ENCODE peak calls at places on chromosome 3, in four cellular contexts. C is Caco-2, V is RWPE2, W is H7. D is an unnamed sample. For H3K36me3, the result is how much of the 10 kb centered on the place peaks cover.

GRCh38 chr3:187105700-187106099 is 33.6 kb downstream of the RPL39L start:
- DNase-seq in C (no peak), V (no peak), W (no peak), D (no peak)

GRCh38 chr3:49183873-49184272 is 12.5 kb downstream of the KLHDC8B start:
- DNase-seq in C (no peak), V (no peak), W (no peak), D (no peak)

GRCh38 chr3:41007399-41007798 is 191.9 kb upstream of the CTNNB1 start:
- DNase-seq in C (no peak), V (no peak), W (no peak), D (no peak)

GRCh38 chr3:47605646-47606045 is 27.0 kb upstream of the CSPG5 start:
- DNase-seq in C (no peak), V (no peak), W (no peak), D (no peak)

GRCh38 chr3:71681224-71681668 is 44.0 kb downstream of the EIF4E3 start:
- DNase-seq in C (no peak), V (no peak), W (peak), D (no peak)

GRCh38 chr3:119898478-119899177 is 116.7 kb downstream of the NR1I2 start:
- DNase-seq in C (no peak), V (no peak), W (no peak), D (no peak)

GRCh38 chr3:67700596-67700995 is 46.2 kb upstream of the SUCLG2 start:
- DNase-seq in C (no peak), V (no peak), W (no peak), D (no peak)

GRCh38 chr3:129918461-129918860 is 24.9 kb upstream of the TMCC1 start:
- DNase-seq in C (no peak), V (no peak), W (no peak), D (no peak)

GRCh38 chr3:46845860-46846623 is 17.2 kb downstream of the MYL3 start:
- DNase-seq in C (no peak), V (no peak), W (peak), D (peak)

GRCh38 chr3:12175844-12176453 is 17.2 kb upstream of the TIMP4 start:
- DNase-seq in C (peak), V (no peak), W (peak), D (peak)

GRCh38 chr3:17412950-17413530 is 329.4 kb downstream of the TBC1D5 start:
- DNase-seq in C (no peak), V (no peak), W (peak), D (no peak)

GRCh38 chr3:7144696-7145308 is 283.9 kb downstream of the GRM7 start:
- DNase-seq in C (peak), V (no peak), W (peak), D (no peak)

GRCh38 chr3:131338948-131339640 is 42.5 kb upstream of the NUDT16 start:
- DNase-seq in C (no peak), V (no peak), W (no peak), D (no peak)

GRCh38 chr3:56751056-56751455 is 50.7 kb downstream of the ARHGEF3 start:
- DNase-seq in C (no peak), V (no peak), W (no peak), D (no peak)

GRCh38 chr3:46349484-46350261 is 4.2 kb upstream of the CCR2 start:
- DNase-seq in C (no peak), V (no peak), W (no peak), D (no peak)

GRCh38 chr3:12894629-12895028 is 53.3 kb upstream of the RPL32 start:
- DNase-seq in C (peak), V (no peak), W (no peak), D (no peak)

GRCh38 chr3:134796313-134797079 is 1.4 kb downstream of the EPHB1 start:
- DNase-seq in C (no peak), V (no peak), W (peak), D (no peak)

GRCh38 chr3:96434616-96435015 is 379.8 kb upstream of the EPHA6 start:
- DNase-seq in C (no peak), V (no peak), W (no peak), D (no peak)

GRCh38 chr3:66144792-66145733 is 75.7 kb upstream of the SLC25A26 start:
- DNase-seq in C (no peak), V (no peak), W (no peak), D (no peak)

GRCh38 chr3:101383156-101383575 is 62.8 kb upstream of the IMPG2 start:
- DNase-seq in C (no peak), V (no peak), W (peak), D (no peak)

GRCh38 chr3:12663311-12663935 is 494 bp downstream of the RAF1 start:
- DNase-seq in C (no peak), V (no peak), W (peak), D (peak)

GRCh38 chr3:46186856-46187700 is 21.0 kb downstream of the CCR1 start:
- DNase-seq in C (no peak), V (no peak), W (no peak), D (no peak)

GRCh38 chr3:2839886-2840285 is 270.3 kb downstream of the IL5RA start:
- DNase-seq in C (no peak), V (no peak), W (no peak), D (no peak)

GRCh38 chr3:166282931-166283330 is 445.7 kb upstream of the BCHE start:
- DNase-seq in C (no peak), V (no peak), W (no peak), D (no peak)

GRCh38 chr3:126897943-126898342 is 85.0 kb upstream of the PLXNA1 start:
- DNase-seq in C (no peak), V (no peak), W (no peak), D (peak)

GRCh38 chr3:103048371-103048722 is 613.5 kb downstream of the ZPLD1 start:
- DNase-seq in C (no peak), V (no peak), W (no peak), D (no peak)

GRCh38 chr3:32105291-32106131 is 909 bp upstream of the GPD1L start:
- DNase-seq in C (no peak), V (no peak), W (no peak), D (no peak)

GRCh38 chr3:14274537-14274936 is 95.9 kb downstream of the LSM3 start:
- DNase-seq in C (no peak), V (no peak), W (no peak), D (no peak)

GRCh38 chr3:140391041-140391440 is 286.8 kb upstream of the TRIM42 start:
- DNase-seq in C (no peak), V (no peak), W (peak), D (no peak)

GRCh38 chr3:141979050-141979671 is 102.7 kb downstream of the ATP1B3 start:
- DNase-seq in C (no peak), V (no peak), W (no peak), D (no peak)

GRCh38 chr3:3815206-3815605 is 16.0 kb downstream of the LRRN1 start:
- DNase-seq in C (no peak), V (no peak), W (no peak), D (no peak)

GRCh38 chr3:12512534-12513101 is 28.3 kb downstream of the TSEN2 start:
- DNase-seq in C (no peak), V (no peak), W (no peak), D (no peak)

GRCh38 chr3:81666502-81667121 is 94.8 kb downstream of the GBE1 start:
- DNase-seq in C (no peak), V (no peak), W (no peak), D (no peak)

GRCh38 chr3:8972614-8973013 is 9.3 kb upstream of the RAD18 start:
- DNase-seq in C (no peak), V (no peak), W (no peak), D (no peak)

GRCh38 chr3:150407818-150408231 is 273 bp upstream of the TSC22D2 start:
- DNase-seq in C (no peak), V (no peak), W (peak), D (peak)

GRCh38 chr3:56110886-56111285 is 357.4 kb downstream of the ERC2 start:
- DNase-seq in C (no peak), V (no peak), W (no peak), D (no peak)

GRCh38 chr3:125110016-125110875 is 54.4 kb upstream of the HEG1 start:
- DNase-seq in C (no peak), V (no peak), W (no peak), D (no peak)

GRCh38 chr3:115272036-115272824 is 125.1 kb upstream of the ZBTB20 start:
- DNase-seq in C (no peak), V (no peak), W (peak), D (no peak)

GRCh38 chr3:53718462-53718861 is 127.8 kb downstream of the CHDH start:
- DNase-seq in C (no peak), V (no peak), W (peak), D (no peak)

DNA sequence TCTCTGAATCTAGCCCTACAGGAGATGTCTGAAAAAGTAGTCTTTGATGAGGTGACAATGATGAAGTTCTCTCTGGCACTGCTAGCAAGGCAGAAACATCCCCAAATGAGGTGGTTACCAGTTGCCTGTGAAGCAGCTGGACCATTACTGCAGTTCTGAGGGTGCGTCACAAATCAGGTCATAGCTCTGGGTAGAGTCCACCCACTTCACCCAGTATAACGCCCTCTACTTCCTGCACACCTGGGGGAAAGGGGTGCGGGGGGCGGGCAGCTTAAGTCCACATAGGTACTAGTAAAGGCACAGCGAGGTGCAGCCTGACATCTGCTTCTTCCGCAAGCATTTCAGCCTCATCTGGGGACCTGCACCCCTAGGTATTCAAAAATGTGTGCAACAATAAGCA is 13.4 kb upstream of the SATB1 start:
- DNase-seq in C (no peak), V (no peak), W (no peak), D (no peak)
- H3K4me3 ChIP-seq in C (no peak), V (no peak), W (no peak), D (no peak)

DNA sequence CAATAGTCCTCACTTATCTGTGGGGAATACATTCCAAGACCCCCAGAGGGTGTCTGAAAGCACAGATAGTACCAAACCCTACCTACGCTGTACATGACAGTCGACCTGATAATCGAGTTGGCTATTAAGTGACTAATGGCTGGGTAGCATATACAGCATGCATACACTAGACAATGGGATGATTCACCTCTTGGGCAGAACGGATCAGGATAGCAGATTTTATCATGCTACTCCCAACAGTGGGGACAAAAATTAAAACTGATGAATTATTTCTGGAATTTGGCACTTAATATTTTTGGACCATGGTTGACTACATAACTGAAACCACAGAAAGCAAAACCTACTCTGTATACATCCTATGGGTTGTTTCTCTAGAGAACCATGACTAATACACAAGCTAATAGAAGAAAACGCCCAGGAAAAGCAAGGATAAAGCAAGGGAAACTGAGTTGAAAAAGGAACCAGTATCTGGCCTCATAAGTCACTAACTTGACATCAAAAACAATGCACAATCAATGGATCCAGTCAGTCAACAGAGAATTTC is 15.5 kb downstream of the ATG3 start:
- DNase-seq in C (no peak), V (no peak), W (no peak), D (no peak)
- H3K36me3 ChIP-seq in C (under half), V (half or more), W (under half), D (under half)

DNA sequence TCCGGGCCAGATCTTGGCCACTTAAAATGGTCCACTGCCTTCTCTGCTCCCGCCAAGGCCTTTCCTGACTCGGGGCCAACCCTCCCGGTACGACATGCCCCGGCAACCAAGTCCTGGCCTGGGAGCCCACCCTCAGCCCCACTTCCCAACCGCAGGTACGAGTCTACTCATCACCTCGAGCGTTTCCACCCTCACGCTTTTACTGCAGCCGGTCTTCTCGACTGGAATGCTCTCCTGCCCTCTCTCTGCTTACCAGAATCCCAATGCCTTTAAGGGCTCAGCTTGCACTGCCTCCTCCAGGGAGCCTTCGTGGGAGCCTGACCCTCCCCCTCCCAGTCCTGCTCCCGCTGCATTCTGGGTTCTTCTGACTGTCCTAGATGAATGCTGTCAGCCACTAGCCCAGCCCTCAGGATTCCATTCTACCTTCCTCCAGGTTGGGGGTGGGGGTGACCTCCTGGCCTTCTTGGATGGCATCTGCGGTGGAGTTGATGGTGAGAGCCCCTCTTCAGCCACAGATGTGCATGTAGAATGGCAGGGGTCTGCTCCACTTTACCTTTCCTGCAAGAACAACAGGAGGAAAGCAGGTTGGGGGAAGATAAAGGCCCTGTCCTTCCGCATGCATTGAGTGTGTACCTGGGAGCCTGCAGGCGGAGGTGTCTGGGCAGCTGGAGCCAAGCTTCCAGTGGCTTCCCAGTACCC is 1.1 kb upstream of the CSRNP1 start:
- DNase-seq in C (peak), V (no peak), W (peak), D (no peak)
- H3K4me3 ChIP-seq in C (peak), V (no peak), W (peak), D (peak)

GRCh38 chr3:185149591-185149990 is 3.3 kb downstream of the C3orf70 start:
- DNase-seq in C (no peak), V (no peak), W (no peak), D (no peak)
- H3K36me3 ChIP-seq in C (under half), V (under half), W (under half), D (under half)

GRCh38 chr3:149340310-149340933 is 7.0 kb upstream of the TM4SF18 start:
- DNase-seq in C (peak), V (no peak), W (no peak), D (no peak)

GRCh38 chr3:149336925-149337324 is 3.5 kb upstream of the TM4SF18 start:
- DNase-seq in C (no peak), V (no peak), W (no peak), D (no peak)

GRCh38 chr3:149343951-149344350 is 10.5 kb upstream of the TM4SF18 start:
- DNase-seq in C (no peak), V (no peak), W (no peak), D (no peak)

GRCh38 chr3:149342413-149343340 is 9.2 kb upstream of the TM4SF18 start:
- DNase-seq in C (no peak), V (no peak), W (no peak), D (no peak)

GRCh38 chr3:149339931-149340309 is 6.5 kb upstream of the TM4SF18 start:
- DNase-seq in C (peak), V (peak), W (peak), D (peak)
- H3K4me3 ChIP-seq in C (no peak), V (no peak), W (no peak), D (no peak)

DNA sequence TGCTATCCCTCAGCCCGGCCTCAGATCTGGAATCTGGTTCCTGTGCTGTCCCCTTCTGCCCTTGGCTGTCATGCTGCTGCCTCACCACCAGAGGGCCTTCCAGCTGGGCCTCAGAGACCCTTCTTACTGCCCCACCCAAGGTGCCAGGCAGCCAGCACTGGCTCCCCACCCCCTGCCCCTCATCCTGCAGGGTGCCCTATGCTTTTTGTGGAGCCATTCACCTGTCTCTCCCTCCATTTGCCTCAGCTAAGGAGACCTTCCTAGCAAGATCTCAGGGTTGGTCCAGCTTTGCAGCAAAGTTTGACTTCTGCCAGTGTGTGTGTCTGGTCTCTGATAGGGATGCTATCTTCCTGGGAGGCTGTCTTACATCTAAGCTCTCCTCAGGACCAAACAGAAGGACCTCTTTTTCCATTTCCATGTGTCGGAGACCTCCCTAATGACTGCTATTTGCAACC is 1.9 kb upstream of the VWA5B2 start:
- DNase-seq in C (peak), V (no peak), W (peak), D (no peak)
- H3K36me3 ChIP-seq in C (under half), V (under half), W (under half), D (under half)

DNA sequence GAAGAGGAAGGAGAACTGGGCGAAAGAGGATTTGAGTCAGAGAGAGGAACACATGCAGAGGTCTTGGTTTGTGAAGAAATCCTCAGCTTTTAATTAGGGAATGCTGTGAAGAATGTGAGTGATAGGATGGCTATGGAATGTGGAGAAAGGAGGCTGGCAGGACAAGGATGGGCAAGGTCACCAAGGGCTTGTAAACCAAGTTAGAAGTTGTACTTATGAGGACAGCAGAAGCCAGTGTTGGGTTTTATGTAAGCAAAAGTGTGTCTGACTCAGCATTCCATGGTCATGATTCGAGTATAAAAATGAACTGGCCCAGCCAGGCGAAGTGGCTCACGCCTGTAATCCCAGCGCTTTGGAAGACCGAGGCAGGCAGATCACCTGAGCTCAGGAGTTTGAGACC is 59.9 kb upstream of the IL12A start:
- DNase-seq in C (no peak), V (peak), W (no peak), D (no peak)
- H3K4me3 ChIP-seq in C (no peak), V (no peak), W (no peak), D (no peak)